ENCODE peak calls at places on chromosomes 4 and X, in four cellular contexts. One of them, this sample, is unnamed.

GRCh38 chr4:101037249-101037648 is 310.1 kb downstream of the PPP3CA start:
- DNase-seq in fibroblast of lung: peak; percentile 27
- DNase-seq in hepatocyte: no peak
- DNase-seq in OCI-LY7: no peak
- DNase-seq in this sample: no peak

GRCh38 chr4:45147866-45148265 is 421.5 kb upstream of the GNPDA2 start:
- DNase-seq in fibroblast of lung: peak; percentile 36
- DNase-seq in hepatocyte: no peak
- DNase-seq in OCI-LY7: no peak
- DNase-seq in this sample: no peak

GRCh38 chrX:17052210-17052609 is 105.8 kb downstream of the REPS2 start:
- DNase-seq in fibroblast of lung: peak; percentile 65
- DNase-seq in hepatocyte: no peak
- DNase-seq in OCI-LY7: no peak
- DNase-seq in this sample: no peak

GRCh38 chr4:1490011-1490905 is 84.0 kb upstream of the NKX1-1 start:
- DNase-seq in fibroblast of lung: no peak
- DNase-seq in hepatocyte: no peak
- DNase-seq in OCI-LY7: no peak
- DNase-seq in this sample: no peak

GRCh38 chr4:125693233-125693632 is 378.5 kb downstream of the FAT4 start:
- DNase-seq in fibroblast of lung: no peak
- DNase-seq in hepatocyte: peak; percentile 28
- DNase-seq in OCI-LY7: no peak
- DNase-seq in this sample: no peak

GRCh38 chr4:23169598-23170311 is 477.0 kb downstream of the GBA3 start:
- DNase-seq in fibroblast of lung: no peak
- DNase-seq in hepatocyte: no peak
- DNase-seq in OCI-LY7: no peak
- DNase-seq in this sample: no peak

GRCh38 chrX:13007519-13008188 is 32.7 kb downstream of the TMSB4X start:
- DNase-seq in fibroblast of lung: peak; percentile 69
- DNase-seq in hepatocyte: no peak
- DNase-seq in OCI-LY7: no peak
- DNase-seq in this sample: no peak

GRCh38 chrX:131746491-131746968 is 202.7 kb downstream of the OR13H1 start:
- DNase-seq in fibroblast of lung: peak; percentile 67
- DNase-seq in hepatocyte: no peak
- DNase-seq in OCI-LY7: peak; percentile 10
- DNase-seq in this sample: peak; percentile 20

GRCh38 chrX:129719268-129719667 is 19.5 kb upstream of the XPNPEP2 start:
- DNase-seq in fibroblast of lung: no peak
- DNase-seq in hepatocyte: no peak
- DNase-seq in OCI-LY7: no peak
- DNase-seq in this sample: no peak

GRCh38 chr4:165343353-165344191 is 16.1 kb downstream of the MSMO1 start:
- DNase-seq in fibroblast of lung: no peak
- DNase-seq in hepatocyte: peak; percentile 37
- DNase-seq in OCI-LY7: peak; percentile 42
- DNase-seq in this sample: no peak

GRCh38 chr4:6222761-6223292 is 22.5 kb upstream of the JAKMIP1 start:
- DNase-seq in fibroblast of lung: peak; percentile 1
- DNase-seq in hepatocyte: no peak
- DNase-seq in OCI-LY7: no peak
- DNase-seq in this sample: no peak

GRCh38 chr4:156252300-156253016 is 298.8 kb upstream of the CTSO start:
- DNase-seq in fibroblast of lung: peak; percentile 53
- DNase-seq in hepatocyte: no peak
- DNase-seq in OCI-LY7: no peak
- DNase-seq in this sample: no peak

GRCh38 chrX:68941385-68941952 is 112.6 kb downstream of the EFNB1 start:
- DNase-seq in fibroblast of lung: peak; percentile 70
- DNase-seq in hepatocyte: no peak
- DNase-seq in OCI-LY7: no peak
- DNase-seq in this sample: no peak

GRCh38 chrX:154598656-154599055 is 13.7 kb downstream of the CTAG1A start:
- DNase-seq in fibroblast of lung: no peak
- DNase-seq in hepatocyte: no peak
- DNase-seq in OCI-LY7: no peak
- DNase-seq in this sample: no peak

GRCh38 chr4:155085843-155086530 is 122.4 kb upstream of the NPY2R start:
- DNase-seq in fibroblast of lung: peak; percentile 58
- DNase-seq in hepatocyte: no peak
- DNase-seq in OCI-LY7: no peak
- DNase-seq in this sample: no peak

GRCh38 chr4:69589884-69590283 is 49.6 kb downstream of the UGT2A2 start:
- DNase-seq in fibroblast of lung: peak; percentile 6
- DNase-seq in hepatocyte: no peak
- DNase-seq in OCI-LY7: no peak
- DNase-seq in this sample: no peak

GRCh38 chr4:147724468-147725201 is 7.3 kb upstream of the ARHGAP10 start:
- DNase-seq in fibroblast of lung: no peak
- DNase-seq in hepatocyte: no peak
- DNase-seq in OCI-LY7: no peak
- DNase-seq in this sample: no peak

GRCh38 chrX:136250191-136251041 is 784 bp downstream of the MAP7D3 start:
- DNase-seq in fibroblast of lung: peak; percentile 37
- DNase-seq in hepatocyte: peak; percentile 10
- DNase-seq in OCI-LY7: peak; percentile 31
- DNase-seq in this sample: peak; percentile 17

GRCh38 chrX:24019448-24019847 is 7.5 kb downstream of the KLHL15 start:
- DNase-seq in fibroblast of lung: no peak
- DNase-seq in hepatocyte: no peak
- DNase-seq in OCI-LY7: no peak
- DNase-seq in this sample: no peak

GRCh38 chr4:137621056-137621455 is 88.8 kb upstream of the PCDH18 start:
- DNase-seq in fibroblast of lung: peak; percentile 27
- DNase-seq in hepatocyte: no peak
- DNase-seq in OCI-LY7: no peak
- DNase-seq in this sample: no peak

GRCh38 chrX:66022742-66023725 is 16.8 kb downstream of the VSIG4 start:
- DNase-seq in fibroblast of lung: no peak
- DNase-seq in hepatocyte: no peak
- DNase-seq in OCI-LY7: no peak
- DNase-seq in this sample: no peak

GRCh38 chr4:128868758-128869157 is 59.3 kb downstream of the JADE1 start:
- DNase-seq in fibroblast of lung: peak; percentile 35
- DNase-seq in hepatocyte: no peak
- DNase-seq in OCI-LY7: no peak
- DNase-seq in this sample: no peak

GRCh38 chr4:121479801-121480200 is 99.0 kb upstream of the QRFPR start:
- DNase-seq in fibroblast of lung: no peak
- DNase-seq in hepatocyte: no peak
- DNase-seq in OCI-LY7: no peak
- DNase-seq in this sample: no peak

DNA sequence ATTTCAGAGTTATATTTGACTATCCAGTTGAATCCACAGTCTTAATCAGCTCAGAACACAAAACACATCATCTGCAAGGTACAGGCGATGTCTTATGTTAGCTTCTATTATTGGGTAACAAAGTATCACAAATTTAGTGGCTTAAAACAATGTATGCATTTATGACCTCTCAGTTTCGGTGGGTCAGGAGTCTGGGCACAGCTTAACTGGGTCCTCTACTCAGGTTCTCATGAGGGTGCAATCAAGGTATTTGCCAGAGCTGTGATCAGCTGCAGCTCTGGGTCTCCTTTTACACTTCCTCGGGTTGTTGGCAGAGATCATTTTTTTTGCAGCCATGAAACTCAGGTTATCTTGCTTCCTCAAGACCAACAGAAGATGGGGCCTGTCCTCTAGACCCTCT is 498.9 kb downstream of the IDS start:
- DNase-seq in fibroblast of lung: no peak
- DNase-seq in hepatocyte: no peak
- DNase-seq in OCI-LY7: no peak
- DNase-seq in this sample: no peak
- H3K4me3 ChIP-seq in fibroblast of lung: no peak overlapping the region
- H3K4me3 ChIP-seq in hepatocyte: no peak overlapping the region
- H3K4me3 ChIP-seq in OCI-LY7: no peak overlapping the region
- H3K4me3 ChIP-seq in this sample: no peak overlapping the region

DNA sequence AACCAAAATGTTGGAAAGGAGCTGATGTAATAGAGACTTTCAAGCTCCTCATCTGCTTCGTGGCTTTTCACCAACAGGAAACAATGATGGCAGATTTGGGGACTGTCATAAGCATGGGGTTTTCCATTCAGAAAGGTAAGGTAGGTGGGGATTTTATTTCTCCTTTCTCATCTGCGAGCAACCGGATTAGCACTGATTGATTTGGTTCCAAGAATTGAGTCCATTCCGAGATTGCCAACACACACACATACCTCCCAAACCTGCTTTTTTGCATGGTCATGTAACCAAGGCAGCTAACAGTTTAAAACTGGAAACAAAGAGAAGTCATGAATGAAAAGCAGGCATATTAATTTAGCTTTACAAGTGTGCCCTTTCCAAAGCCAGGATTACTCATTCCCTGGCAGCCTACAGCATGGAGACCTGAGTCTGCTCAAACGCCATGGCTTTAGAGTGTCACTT is 63.0 kb upstream of the LNX1 start:
- DNase-seq in fibroblast of lung: peak; percentile 84
- DNase-seq in hepatocyte: no peak
- DNase-seq in OCI-LY7: no peak
- DNase-seq in this sample: no peak
- H3K4me2 ChIP-seq in fibroblast of lung: no peak overlapping the region
- H3K4me2 ChIP-seq in hepatocyte: no peak overlapping the region
- H3K4me2 ChIP-seq in OCI-LY7: no peak overlapping the region
- H3K4me2 ChIP-seq in this sample: no peak overlapping the region

DNA sequence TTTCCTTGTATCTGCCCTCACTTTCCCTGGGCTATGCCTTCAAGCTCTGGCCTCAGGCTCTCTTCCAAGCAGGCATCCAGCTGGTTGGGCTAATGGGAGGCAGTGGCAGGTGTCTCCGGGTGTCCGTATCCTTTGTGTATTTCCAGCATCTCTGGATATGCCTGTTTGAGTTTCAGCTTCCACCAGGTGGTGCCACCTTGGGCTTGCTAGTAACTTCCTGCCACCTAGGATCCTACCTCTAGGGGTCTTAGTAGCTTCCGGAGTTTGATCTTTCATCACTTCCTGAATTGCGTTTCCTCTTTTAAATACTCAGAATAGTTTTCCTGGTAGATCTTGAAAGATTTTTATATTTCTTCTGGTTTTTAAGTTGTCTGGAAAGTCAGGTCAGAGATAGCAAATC is 23.2 kb upstream of the ANOS1 start:
- DNase-seq in fibroblast of lung: no peak
- DNase-seq in hepatocyte: no peak
- DNase-seq in OCI-LY7: peak; percentile 33
- DNase-seq in this sample: no peak
- TF ChIP-seq CTCF in fibroblast of lung: peak; percentile 8
- TF ChIP-seq CTCF in hepatocyte: peak; percentile 11
- TF ChIP-seq CTCF in OCI-LY7: peak; percentile 64
- TF ChIP-seq CTCF in this sample: peak; percentile 34

DNA sequence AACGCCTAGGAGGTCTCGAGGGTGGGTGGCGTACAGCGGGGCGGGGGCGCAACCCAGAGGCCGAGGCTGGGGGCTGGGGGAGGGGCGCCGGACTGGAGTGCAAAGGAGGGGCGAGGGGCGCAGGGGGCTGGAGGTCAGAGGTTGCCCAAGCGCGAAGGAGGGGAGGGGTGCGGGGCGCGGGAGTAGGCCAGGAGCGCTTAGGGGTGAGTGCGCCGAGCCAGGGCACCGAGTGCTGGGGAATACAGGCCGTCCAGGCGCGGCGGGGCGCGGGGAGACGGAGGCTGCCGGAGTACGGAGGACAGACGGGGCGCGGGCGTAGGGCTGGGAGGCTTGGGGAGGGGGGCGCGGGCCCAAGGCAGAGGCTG is 318 bp downstream of the GYG2 start:
- DNase-seq in fibroblast of lung: no peak
- DNase-seq in hepatocyte: peak; percentile 52
- DNase-seq in OCI-LY7: no peak
- DNase-seq in this sample: no peak
- H3K4me3 ChIP-seq in fibroblast of lung: no peak overlapping the region
- H3K4me3 ChIP-seq in hepatocyte: peak overlapping the region; percentile 93
- H3K4me3 ChIP-seq in OCI-LY7: no peak overlapping the region
- H3K4me3 ChIP-seq in this sample: no peak overlapping the region